ENCODE peak calls at places on chromosomes 6 and 20, in nine cellular contexts. R, C, N, P, L, K, A, I and D are unnamed samples.

GRCh38 chr6:37502703-37503485 is 3.2 kb upstream of the CCDC167 start:
- DNase-seq in N (no peak), I (no peak), A (no peak), P (peak; percentile 46), C (no peak), L (no peak), K (peak; percentile 58), R (no peak), D (peak; percentile 44)

GRCh38 chr20:44702776-44703175 is 12.4 kb upstream of the CCN5 start:
- DNase-seq in R (no peak), N (no peak), L (no peak), C (peak; percentile 80), P (no peak), A (peak; percentile 89), K (no peak), I (peak; percentile 93), D (peak; percentile 22)

GRCh38 chr20:57071283-57071701 is 195.1 kb downstream of the BMP7 start:
- DNase-seq in K (no peak), R (no peak), A (no peak), N (no peak), I (no peak), L (no peak), C (no peak), P (no peak), D (no peak)

GRCh38 chr20:13025181-13025580 is 16.4 kb downstream of the SPTLC3 start:
- DNase-seq in A (no peak), R (no peak), K (no peak), L (no peak), N (no peak), C (no peak), P (no peak), I (no peak), D (no peak)

GRCh38 chr20:6055981-6056569 is 2.2 kb upstream of the LRRN4 start:
- DNase-seq in C (no peak), N (no peak), P (no peak), A (no peak), K (no peak), R (no peak), I (no peak), L (no peak), D (no peak)

GRCh38 chr20:4187147-4187546 is 171.8 kb upstream of the RNF24 start:
- DNase-seq in R (no peak), N (no peak), C (no peak), L (no peak), I (no peak), K (no peak), A (no peak), P (no peak), D (no peak)

GRCh38 chr6:15752820-15753219 is 90.0 kb upstream of the DTNBP1 start:
- DNase-seq in I (peak; percentile 14), K (no peak), P (no peak), R (no peak), N (no peak), C (no peak), L (no peak), A (no peak), D (no peak)

GRCh38 chr6:11328613-11329247 is 96.3 kb upstream of the NEDD9 start:
- DNase-seq in L (no peak), C (no peak), I (no peak), R (no peak), N (no peak), A (no peak), K (no peak), P (no peak), D (no peak)

GRCh38 chr6:143328885-143329284 is 121.6 kb downstream of the ADAT2 start:
- DNase-seq in N (no peak), A (no peak), L (no peak), C (no peak), P (no peak), R (no peak), K (no peak), I (no peak), D (no peak)

GRCh38 chr6:163355471-163355991 is 59.0 kb upstream of the QKI start:
- DNase-seq in P (no peak), K (no peak), N (peak; percentile 87), C (peak; percentile 54), R (no peak), L (no peak), I (peak; percentile 72), A (peak; percentile 72), D (no peak)

GRCh38 chr20:34622821-34623451 is 54.0 kb downstream of the PIGU start:
- DNase-seq in C (no peak), K (no peak), P (no peak), R (no peak), I (no peak), L (no peak), A (no peak), N (no peak), D (no peak)

GRCh38 chr6:52964318-52964717 is 30.8 kb downstream of the GSTA4 start:
- DNase-seq in L (no peak), R (no peak), A (no peak), I (no peak), C (no peak), P (no peak), K (no peak), N (no peak), D (no peak)